ENCODE peak calls at places on chromosomes 16 and 17, in eight cellular contexts. M is uterus; A is transverse colon; P is PC-3; V is endothelial cell of umbilical vein; Y is CD8-positive, alpha-beta memory T cell; D is left lung; B is IMR-90. O is an unnamed sample.

GRCh38 chr17:61364463-61364846 is 35.2 kb upstream of the TBX2 start:
- DNase-seq in M (no peak), A (no peak), P (no peak), V (no peak), Y (no peak), D (no peak), B (no peak), O (no peak)

GRCh38 chr16:76193851-76194620 is 83.2 kb upstream of the CNTNAP4 start:
- DNase-seq in M (no peak), A (no peak), P (no peak), V (no peak), Y (no peak), D (no peak), B (no peak), O (no peak)

GRCh38 chr16:81190667-81191066 is 47.8 kb upstream of the BCO1 start:
- DNase-seq in M (no peak), A (no peak), P (peak; percentile 54), V (no peak), Y (no peak), D (no peak), B (peak; percentile 62), O (no peak)

GRCh38 chr16:20763461-20764232 is at the start of gene ACSM3:
- DNase-seq in M (peak; percentile 62), A (peak; percentile 82), P (peak; percentile 83), V (peak; percentile 46), Y (peak; percentile 73), D (peak; percentile 81), B (peak; percentile 76), O (no peak)

GRCh38 chr16:1579214-1579613 is 32.7 kb downstream of the IFT140 start:
- DNase-seq in M (no peak), A (no peak), P (no peak), V (no peak), Y (no peak), D (no peak), B (no peak), O (no peak)

GRCh38 chr16:74568961-74569631 is 37.8 kb downstream of the GLG1 start:
- DNase-seq in M (no peak), A (no peak), P (no peak), V (no peak), Y (no peak), D (no peak), B (peak; percentile 63), O (no peak)

GRCh38 chr17:10200645-10201044 is 2.2 kb upstream of the GAS7 start:
- DNase-seq in M (no peak), A (no peak), P (no peak), V (no peak), Y (no peak), D (no peak), B (no peak), O (no peak)

GRCh38 chr16:86520317-86521210 is 10.2 kb downstream of the FOXF1 start:
- DNase-seq in M (no peak), A (no peak), P (no peak), V (no peak), Y (no peak), D (no peak), B (peak; percentile 33), O (no peak)

GRCh38 chr16:50467559-50467942 is 80.6 kb upstream of the NKD1 start:
- DNase-seq in M (no peak), A (no peak), P (no peak), V (no peak), Y (no peak), D (no peak), B (no peak), O (no peak)

GRCh38 chr16:70635356-70636016 is 10.9 kb upstream of the IL34 start:
- DNase-seq in M (no peak), A (no peak), P (peak; percentile 68), V (peak; percentile 91), Y (no peak), D (no peak), B (peak; percentile 84), O (no peak)

GRCh38 chr16:59698341-59698979 is 964.3 kb upstream of the GOT2 start:
- DNase-seq in M (no peak), A (no peak), P (peak; percentile 19), V (peak; percentile 6), Y (no peak), D (no peak), B (peak; percentile 32), O (no peak)

GRCh38 chr16:25922438-25922837 is 230.7 kb downstream of the HS3ST4 start:
- DNase-seq in M (no peak), A (no peak), P (no peak), V (no peak), Y (no peak), D (no peak), B (no peak), O (no peak)

GRCh38 chr17:40025559-40025958 is 10.3 kb downstream of the CSF3 start:
- DNase-seq in M (no peak), A (no peak), P (no peak), V (no peak), Y (no peak), D (no peak), B (no peak), O (no peak)

GRCh38 chr16:59729613-59730012 is 995.5 kb upstream of the GOT2 start:
- DNase-seq in M (no peak), A (no peak), P (no peak), V (no peak), Y (no peak), D (no peak), B (no peak), O (no peak)

GRCh38 chr17:70168044-70168978 is 1.0 kb upstream of the KCNJ2 start:
- DNase-seq in M (peak; percentile 31), A (peak; percentile 80), P (peak; percentile 85), V (peak; percentile 96), Y (no peak), D (peak; percentile 77), B (peak; percentile 81), O (peak; percentile 50)

GRCh38 chr16:648071-648785 is 937 bp upstream of the WDR90 start:
- DNase-seq in M (no peak), A (peak; percentile 90), P (no peak), V (no peak), Y (no peak), D (no peak), B (no peak), O (no peak)

GRCh38 chr17:54117452-54117851 is 294.7 kb downstream of the KIF2B start:
- DNase-seq in M (no peak), A (no peak), P (no peak), V (no peak), Y (no peak), D (no peak), B (no peak), O (no peak)
- H3K9me3 ChIP-seq in M (no peaks in the 10 kb centered on the region), A (no peaks in the 10 kb centered on the region), P (peaks cover 41% of the 10 kb centered on the region), V (peaks cover 2% of the 10 kb centered on the region), Y (no peaks in the 10 kb centered on the region), D (no peaks in the 10 kb centered on the region), B (peaks cover 4% of the 10 kb centered on the region), O (no peaks in the 10 kb centered on the region)

GRCh38 chr16:56606071-56606687 is 2.2 kb upstream of the MT2A start:
- DNase-seq in M (peak; percentile 84), A (no peak), P (peak; percentile 85), V (no peak), Y (no peak), D (no peak), B (peak; percentile 79), O (peak; percentile 88)
- H3K4me3 ChIP-seq in M (no peak overlapping the region), A (no peak overlapping the region), P (no peak overlapping the region), V (peak overlapping the region; percentile 8), Y (no peak overlapping the region), D (no peak overlapping the region), B (no peak overlapping the region), O (no peak overlapping the region)

DNA sequence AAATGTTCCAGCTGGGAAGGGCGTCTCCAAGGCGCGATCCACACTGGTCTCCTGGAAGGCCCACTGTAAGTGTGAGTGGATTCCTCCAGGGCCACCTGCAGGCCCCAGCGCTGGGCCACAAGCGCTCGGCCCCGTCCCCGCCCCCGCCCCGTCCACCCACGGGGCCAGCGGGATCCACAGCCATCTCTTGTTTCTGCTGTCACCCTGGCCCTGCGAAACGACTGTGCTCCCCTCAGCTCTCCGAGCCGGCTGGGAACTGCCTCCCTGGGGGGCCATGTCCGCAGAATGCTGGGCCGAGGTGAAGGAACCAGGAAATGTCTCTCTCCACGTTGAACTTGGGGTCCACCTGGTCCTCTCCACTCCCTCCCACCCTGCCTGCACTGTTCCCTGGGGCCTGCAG is 1955.2 kb downstream of the TP53TG3F start:
- DNase-seq in M (no peak), A (no peak), P (no peak), V (no peak), Y (no peak), D (no peak), B (no peak), O (peak; percentile 42)
- H3K9me3 ChIP-seq in M (no peaks in the 10 kb centered on the region), A (peaks cover 6% of the 10 kb centered on the region), P (no peaks in the 10 kb centered on the region), V (no peaks in the 10 kb centered on the region), Y (peaks cover 4% of the 10 kb centered on the region), D (no peaks in the 10 kb centered on the region), B (peaks cover 4% of the 10 kb centered on the region), O (no peaks in the 10 kb centered on the region)

GRCh38 chr17:47961406-47961805 is 3.7 kb upstream of the PRR15L start:
- DNase-seq in M (no peak), A (no peak), P (no peak), V (no peak), Y (no peak), D (no peak), B (no peak), O (no peak)

GRCh38 chr17:47962901-47963300 is 5.2 kb upstream of the PRR15L start:
- DNase-seq in M (no peak), A (no peak), P (no peak), V (no peak), Y (no peak), D (no peak), B (no peak), O (no peak)

GRCh38 chr17:47956818-47957590 is 679 bp downstream of the PRR15L start:
- DNase-seq in M (no peak), A (peak; percentile 20), P (peak; percentile 25), V (no peak), Y (no peak), D (no peak), B (peak; percentile 15), O (no peak)

GRCh38 chr17:47957591-47958490 is at the start of gene PRR15L:
- DNase-seq in M (no peak), A (peak; percentile 91), P (peak; percentile 80), V (no peak), Y (no peak), D (peak; percentile 80), B (no peak), O (no peak)

GRCh38 chr17:47959825-47960655 is 2.4 kb upstream of the PRR15L start:
- DNase-seq in M (no peak), A (peak; percentile 88), P (no peak), V (no peak), Y (no peak), D (no peak), B (no peak), O (no peak)
- H3K4me3 ChIP-seq in M (no peak overlapping the region), A (no peak overlapping the region), P (no peak overlapping the region), V (no peak overlapping the region), Y (no peak overlapping the region), D (no peak overlapping the region), B (no peak overlapping the region), O (no peak overlapping the region)